ENCODE peak calls at places on chromosomes 13 and 19, in six cellular contexts. B, G, F, C, V and J are unnamed samples.

GRCh38 chr13:42720116-42720857 is 61.1 kb upstream of the FAM216B start:
- DNase-seq in B (no peak), G (peak; percentile 94), F (no peak), V (no peak), C (no peak), J (peak; percentile 90)

GRCh38 chr19:53463263-53463662 is 4.3 kb upstream of the ZNF813 start:
- DNase-seq in V (no peak), C (no peak), F (no peak), G (no peak), B (peak; percentile 78), J (no peak)

GRCh38 chr13:72293206-72293605 is 426.2 kb upstream of the DACH1 start:
- DNase-seq in V (no peak), B (no peak), G (no peak), C (no peak), F (no peak), J (no peak)

GRCh38 chr19:38698225-38699026 is 45.8 kb downstream of the CAPN12 start:
- DNase-seq in V (no peak), B (no peak), F (no peak), C (no peak), G (no peak), J (no peak)

GRCh38 chr19:46967578-46968018 is 52.0 kb upstream of the NPAS1 start:
- DNase-seq in G (no peak), V (no peak), F (no peak), C (no peak), B (no peak), J (peak; percentile 28)

GRCh38 chr13:91144054-91144453 is 203.4 kb upstream of the MIR17HG start:
- DNase-seq in C (no peak), V (no peak), B (no peak), F (no peak), G (no peak), J (no peak)

GRCh38 chr13:99981115-99982020 is at the start of gene ZIC2:
- DNase-seq in G (peak; percentile 11), B (no peak), V (no peak), F (no peak), C (peak; percentile 69), J (no peak)

GRCh38 chr13:111854403-111854802 is 212.5 kb upstream of the SOX1 start:
- DNase-seq in F (no peak), V (no peak), C (no peak), G (no peak), B (no peak), J (no peak)

GRCh38 chr19:50660083-50660366 is 10.8 kb downstream of the C19orf81 start:
- DNase-seq in V (no peak), G (no peak), C (no peak), F (no peak), B (no peak), J (no peak)

GRCh38 chr13:114097504-114097892 is 34.9 kb downstream of the RASA3 start:
- DNase-seq in C (no peak), F (no peak), G (no peak), B (no peak), V (no peak), J (no peak)

GRCh38 chr13:41520699-41521630 is 63.6 kb downstream of the RGCC start:
- DNase-seq in G (no peak), V (no peak), F (no peak), B (no peak), C (no peak), J (no peak)

GRCh38 chr13:32246468-32246867 is 68.7 kb downstream of the ZAR1L start:
- DNase-seq in G (peak; percentile 67), C (peak; percentile 75), B (no peak), V (peak; percentile 24), F (peak; percentile 71), J (no peak)

GRCh38 chr19:36032251-36033104 is at the start of gene CLIP3:
- DNase-seq in V (no peak), B (peak; percentile 79), F (peak; percentile 81), C (peak; percentile 55), G (peak; percentile 44), J (no peak)

GRCh38 chr19:44111910-44112463 is 1.2 kb upstream of the ZNF225 start:
- DNase-seq in V (no peak), G (peak; percentile 73), C (peak; percentile 26), F (no peak), B (no peak), J (peak; percentile 53)

GRCh38 chr19:8017808-8018207 is 12.4 kb upstream of the ELAVL1 start:
- DNase-seq in B (no peak), C (peak; percentile 14), V (peak; percentile 41), F (peak; percentile 75), G (no peak), J (no peak)

GRCh38 chr13:102854675-102855074 is 8.8 kb downstream of the ERCC5 start:
- DNase-seq in B (no peak), V (no peak), C (no peak), F (no peak), G (no peak), J (no peak)

GRCh38 chr19:43425567-43426392 is 11.1 kb downstream of the TEX101 start:
- DNase-seq in V (no peak), F (no peak), B (no peak), G (peak; percentile 25), C (no peak), J (no peak)

GRCh38 chr19:54464044-54464623 is 556 bp upstream of the LENG9 start:
- DNase-seq in B (peak; percentile 75), V (peak; percentile 83), F (peak; percentile 85), G (peak; percentile 55), C (peak; percentile 65), J (no peak)

GRCh38 chr19:19460761-19461265 is 54.5 kb downstream of the TSSK6 start:
- DNase-seq in G (peak; percentile 6), B (no peak), V (peak; percentile 39), F (peak; percentile 61), C (peak; percentile 44), J (no peak)

GRCh38 chr19:3366761-3367571 is 583 bp downstream of the NFIC start:
- DNase-seq in B (peak; percentile 39), G (no peak), C (peak; percentile 62), V (peak; percentile 20), F (no peak), J (no peak)

GRCh38 chr19:6042776-6043726 is 65.1 kb upstream of the RANBP3 start:
- DNase-seq in B (no peak), F (no peak), C (no peak), V (no peak), G (no peak), J (no peak)

GRCh38 chr19:15291089-15291488 is 41.2 kb downstream of the BRD4 start:
- DNase-seq in G (peak; percentile 66), F (no peak), C (peak; percentile 34), V (no peak), B (no peak), J (no peak)

GRCh38 chr13:101552797-101553196 is 100.3 kb downstream of the ITGBL1 start:
- DNase-seq in B (no peak), C (no peak), F (no peak), V (no peak), G (peak; percentile 55), J (peak; percentile 47)

GRCh38 chr13:112877976-112878955 is 90.7 kb upstream of the MCF2L start:
- DNase-seq in V (no peak), C (no peak), F (no peak), B (no peak), G (no peak), J (no peak)

GRCh38 chr13:75512253-75512652 is 25.4 kb downstream of the COMMD6 start:
- DNase-seq in G (no peak), B (no peak), V (no peak), C (peak; percentile 15), F (peak; percentile 68), J (no peak)

GRCh38 chr19:28012361-28012760 is 1200.6 kb downstream of the UQCRFS1 start:
- DNase-seq in V (no peak), F (no peak), B (no peak), G (no peak), C (no peak), J (no peak)

GRCh38 chr13:104315606-104316005 is 1249.4 kb upstream of the SLC10A2 start:
- DNase-seq in C (no peak), F (no peak), V (no peak), B (no peak), G (peak; percentile 16), J (no peak)

GRCh38 chr13:109785141-109785891 is 1.1 kb downstream of the IRS2 start:
- DNase-seq in C (peak; percentile 45), F (no peak), V (peak; percentile 60), B (peak; percentile 39), G (no peak), J (no peak)

GRCh38 chr19:17243854-17244617 is 1.7 kb downstream of the NR2F6 start:
- DNase-seq in F (no peak), V (no peak), C (no peak), G (peak; percentile 40), B (no peak), J (no peak)

GRCh38 chr19:8438236-8438635 is 6.5 kb upstream of the HNRNPM start:
- DNase-seq in C (no peak), B (no peak), G (no peak), V (no peak), F (no peak), J (no peak)

GRCh38 chr13:89490661-89491060 is 1819.5 kb downstream of the SLITRK5 start:
- DNase-seq in C (no peak), V (no peak), G (no peak), F (no peak), B (no peak), J (no peak)